ENCODE peak calls at places on chromosome 17, in four cellular contexts. R is GM18507; B is stimulated activated CD8-positive, alpha-beta memory T cell treated with anti-CD3 and anti-CD28 coated beads, Interleukin-7, amount 100 ng/mL, for 4 hours; Q is esophagus squamous epithelium. E is an unnamed sample.

GRCh38 chr17:28057731-28058246 is 15.3 kb downstream of the NLK start:
- DNase-seq in B (no peak), Q (no peak), R (peak), E (peak)

GRCh38 chr17:17420035-17420434 is 56.8 kb upstream of the MED9 start:
- DNase-seq in Q (no peak), R (no peak), B (no peak), E (no peak)

GRCh38 chr17:47844814-47845453 is 3.9 kb upstream of the SCRN2 start:
- DNase-seq in Q (no peak), B (no peak), R (no peak), E (no peak)

GRCh38 chr17:72273301-72274056 is 152.7 kb downstream of the SOX9 start:
- DNase-seq in B (no peak), Q (no peak), R (no peak), E (no peak)

GRCh38 chr17:48247603-48248002 is 140.0 kb downstream of the SNX11 start:
- DNase-seq in B (no peak), Q (no peak), R (no peak), E (no peak)

GRCh38 chr17:41505007-41505835 is at the start of gene KRT13:
- DNase-seq in Q (no peak), R (no peak), B (no peak), E (no peak)

GRCh38 chr17:12406623-12407228 is 259.0 kb upstream of the MYOCD start:
- DNase-seq in R (no peak), Q (no peak), B (no peak), E (no peak)

GRCh38 chr17:37701424-37702020 is 43.3 kb downstream of the HNF1B start:
- DNase-seq in B (no peak), R (peak), Q (no peak), E (peak)

GRCh38 chr17:18026408-18026776 is 12.6 kb downstream of the ATPAF2 start:
- DNase-seq in B (peak), Q (no peak), R (no peak), E (no peak)

GRCh38 chr17:17352836-17353624 is 49.9 kb downstream of the NT5M start:
- DNase-seq in B (no peak), R (no peak), Q (no peak), E (no peak)